ENCODE peak calls at places on chromosomes 5 and 9, in nine cellular contexts. One of them, this sample, is unnamed.
A peak's percentile ranks its signal among the peaks of the same experiment; 100 is the strongest.

GRCh38 chr9:126564716-126565115 is 49.0 kb upstream of the LMX1B start:
- DNase-seq in H1: no peak
- DNase-seq in sigmoid colon: no peak
- DNase-seq in SK-N-SH: peak; percentile 48
- DNase-seq in transverse colon: no peak
- DNase-seq in spleen: no peak
- DNase-seq in endothelial cell of umbilical vein: no peak
- DNase-seq in stomach: no peak
- DNase-seq in GM23338: peak; percentile 68
- DNase-seq in this sample: no peak

GRCh38 chr5:177437623-177438022 is 9.0 kb upstream of the PRR7 start:
- DNase-seq in H1: no peak
- DNase-seq in sigmoid colon: no peak
- DNase-seq in SK-N-SH: no peak
- DNase-seq in transverse colon: no peak
- DNase-seq in spleen: no peak
- DNase-seq in endothelial cell of umbilical vein: no peak
- DNase-seq in stomach: no peak
- DNase-seq in GM23338: no peak
- DNase-seq in this sample: no peak

GRCh38 chr5:91339053-91339710 is 43.9 kb downstream of the ARRDC3 start:
- DNase-seq in H1: peak; percentile 19
- DNase-seq in sigmoid colon: no peak
- DNase-seq in SK-N-SH: no peak
- DNase-seq in transverse colon: no peak
- DNase-seq in spleen: no peak
- DNase-seq in endothelial cell of umbilical vein: peak; percentile 54
- DNase-seq in stomach: no peak
- DNase-seq in GM23338: peak; percentile 52
- DNase-seq in this sample: no peak

GRCh38 chr9:85742630-85742928 is 825 bp upstream of the AGTPBP1 start:
- DNase-seq in H1: no peak
- DNase-seq in sigmoid colon: no peak
- DNase-seq in SK-N-SH: no peak
- DNase-seq in transverse colon: no peak
- DNase-seq in spleen: no peak
- DNase-seq in endothelial cell of umbilical vein: no peak
- DNase-seq in stomach: no peak
- DNase-seq in GM23338: no peak
- DNase-seq in this sample: no peak

GRCh38 chr9:132630116-132630515 is 39.7 kb downstream of the DDX31 start:
- DNase-seq in H1: no peak
- DNase-seq in sigmoid colon: no peak
- DNase-seq in SK-N-SH: no peak
- DNase-seq in transverse colon: no peak
- DNase-seq in spleen: no peak
- DNase-seq in endothelial cell of umbilical vein: no peak
- DNase-seq in stomach: no peak
- DNase-seq in GM23338: no peak
- DNase-seq in this sample: no peak

GRCh38 chr5:133844836-133845235 is 123.6 kb downstream of the C5orf15 start:
- DNase-seq in H1: no peak
- DNase-seq in sigmoid colon: no peak
- DNase-seq in SK-N-SH: no peak
- DNase-seq in transverse colon: no peak
- DNase-seq in spleen: no peak
- DNase-seq in endothelial cell of umbilical vein: no peak
- DNase-seq in stomach: no peak
- DNase-seq in GM23338: no peak
- DNase-seq in this sample: no peak

GRCh38 chr5:169548315-169548714 is 35.3 kb upstream of the SPDL1 start:
- DNase-seq in H1: no peak
- DNase-seq in sigmoid colon: no peak
- DNase-seq in SK-N-SH: peak; percentile 35
- DNase-seq in transverse colon: no peak
- DNase-seq in spleen: no peak
- DNase-seq in endothelial cell of umbilical vein: peak; percentile 57
- DNase-seq in stomach: no peak
- DNase-seq in GM23338: peak; percentile 55
- DNase-seq in this sample: no peak

GRCh38 chr5:65742565-65743231 is 20.7 kb downstream of the NLN start:
- DNase-seq in H1: no peak
- DNase-seq in sigmoid colon: no peak
- DNase-seq in SK-N-SH: peak; percentile 51
- DNase-seq in transverse colon: no peak
- DNase-seq in spleen: no peak
- DNase-seq in endothelial cell of umbilical vein: peak; percentile 74
- DNase-seq in stomach: no peak
- DNase-seq in GM23338: peak; percentile 44
- DNase-seq in this sample: no peak

GRCh38 chr5:155303134-155303533 is 289.6 kb downstream of the KIF4B start:
- DNase-seq in H1: no peak
- DNase-seq in sigmoid colon: no peak
- DNase-seq in SK-N-SH: no peak
- DNase-seq in transverse colon: no peak
- DNase-seq in spleen: no peak
- DNase-seq in endothelial cell of umbilical vein: no peak
- DNase-seq in stomach: no peak
- DNase-seq in GM23338: no peak
- DNase-seq in this sample: no peak

GRCh38 chr5:118290204-118290603 is 698.1 kb downstream of the DTWD2 start:
- DNase-seq in H1: no peak
- DNase-seq in sigmoid colon: no peak
- DNase-seq in SK-N-SH: no peak
- DNase-seq in transverse colon: no peak
- DNase-seq in spleen: no peak
- DNase-seq in endothelial cell of umbilical vein: no peak
- DNase-seq in stomach: no peak
- DNase-seq in GM23338: no peak
- DNase-seq in this sample: no peak

GRCh38 chr5:74660146-74660545 is 19.6 kb upstream of the ENC1 start:
- DNase-seq in H1: no peak
- DNase-seq in sigmoid colon: no peak
- DNase-seq in SK-N-SH: no peak
- DNase-seq in transverse colon: no peak
- DNase-seq in spleen: no peak
- DNase-seq in endothelial cell of umbilical vein: no peak
- DNase-seq in stomach: no peak
- DNase-seq in GM23338: no peak
- DNase-seq in this sample: no peak

GRCh38 chr5:140109050-140109817 is 4.7 kb upstream of the PURA start:
- DNase-seq in H1: no peak
- DNase-seq in sigmoid colon: no peak
- DNase-seq in SK-N-SH: no peak
- DNase-seq in transverse colon: no peak
- DNase-seq in spleen: peak; percentile 73
- DNase-seq in endothelial cell of umbilical vein: no peak
- DNase-seq in stomach: no peak
- DNase-seq in GM23338: peak; percentile 46
- DNase-seq in this sample: no peak

GRCh38 chr5:73673161-73673591 is 47.2 kb downstream of the ARHGEF28 start:
- DNase-seq in H1: no peak
- DNase-seq in sigmoid colon: no peak
- DNase-seq in SK-N-SH: no peak
- DNase-seq in transverse colon: no peak
- DNase-seq in spleen: no peak
- DNase-seq in endothelial cell of umbilical vein: peak; percentile 91
- DNase-seq in stomach: no peak
- DNase-seq in GM23338: no peak
- DNase-seq in this sample: no peak

GRCh38 chr9:6502399-6502798 is 89.4 kb downstream of the UHRF2 start:
- DNase-seq in H1: no peak
- DNase-seq in sigmoid colon: no peak
- DNase-seq in SK-N-SH: no peak
- DNase-seq in transverse colon: no peak
- DNase-seq in spleen: no peak
- DNase-seq in endothelial cell of umbilical vein: no peak
- DNase-seq in stomach: no peak
- DNase-seq in GM23338: no peak
- DNase-seq in this sample: no peak

GRCh38 chr5:139911425-139912120 is 116.0 kb downstream of the PSD2 start:
- DNase-seq in H1: no peak
- DNase-seq in sigmoid colon: peak; percentile 43
- DNase-seq in SK-N-SH: no peak
- DNase-seq in transverse colon: no peak
- DNase-seq in spleen: peak; percentile 64
- DNase-seq in endothelial cell of umbilical vein: no peak
- DNase-seq in stomach: no peak
- DNase-seq in GM23338: no peak
- DNase-seq in this sample: no peak

GRCh38 chr5:157352756-157353340 is 86.9 kb downstream of the CYFIP2 start:
- DNase-seq in H1: no peak
- DNase-seq in sigmoid colon: no peak
- DNase-seq in SK-N-SH: no peak
- DNase-seq in transverse colon: no peak
- DNase-seq in spleen: no peak
- DNase-seq in endothelial cell of umbilical vein: no peak
- DNase-seq in stomach: no peak
- DNase-seq in GM23338: no peak
- DNase-seq in this sample: no peak

GRCh38 chr9:71628247-71628646 is 140.1 kb downstream of the CEMIP2 start:
- DNase-seq in H1: no peak
- DNase-seq in sigmoid colon: no peak
- DNase-seq in SK-N-SH: no peak
- DNase-seq in transverse colon: no peak
- DNase-seq in spleen: no peak
- DNase-seq in endothelial cell of umbilical vein: no peak
- DNase-seq in stomach: no peak
- DNase-seq in GM23338: peak; percentile 36
- DNase-seq in this sample: no peak
- TF ChIP-seq CTCF in H1: peak; percentile 49
- TF ChIP-seq CTCF in sigmoid colon: no peak
- TF ChIP-seq CTCF in SK-N-SH: peak; percentile 42
- TF ChIP-seq CTCF in transverse colon: peak; percentile 15
- TF ChIP-seq CTCF in spleen: no peak
- TF ChIP-seq CTCF in endothelial cell of umbilical vein: no peak
- TF ChIP-seq CTCF in stomach: no peak
- TF ChIP-seq CTCF in GM23338: peak; percentile 73
- TF ChIP-seq CTCF in this sample: no peak

DNA sequence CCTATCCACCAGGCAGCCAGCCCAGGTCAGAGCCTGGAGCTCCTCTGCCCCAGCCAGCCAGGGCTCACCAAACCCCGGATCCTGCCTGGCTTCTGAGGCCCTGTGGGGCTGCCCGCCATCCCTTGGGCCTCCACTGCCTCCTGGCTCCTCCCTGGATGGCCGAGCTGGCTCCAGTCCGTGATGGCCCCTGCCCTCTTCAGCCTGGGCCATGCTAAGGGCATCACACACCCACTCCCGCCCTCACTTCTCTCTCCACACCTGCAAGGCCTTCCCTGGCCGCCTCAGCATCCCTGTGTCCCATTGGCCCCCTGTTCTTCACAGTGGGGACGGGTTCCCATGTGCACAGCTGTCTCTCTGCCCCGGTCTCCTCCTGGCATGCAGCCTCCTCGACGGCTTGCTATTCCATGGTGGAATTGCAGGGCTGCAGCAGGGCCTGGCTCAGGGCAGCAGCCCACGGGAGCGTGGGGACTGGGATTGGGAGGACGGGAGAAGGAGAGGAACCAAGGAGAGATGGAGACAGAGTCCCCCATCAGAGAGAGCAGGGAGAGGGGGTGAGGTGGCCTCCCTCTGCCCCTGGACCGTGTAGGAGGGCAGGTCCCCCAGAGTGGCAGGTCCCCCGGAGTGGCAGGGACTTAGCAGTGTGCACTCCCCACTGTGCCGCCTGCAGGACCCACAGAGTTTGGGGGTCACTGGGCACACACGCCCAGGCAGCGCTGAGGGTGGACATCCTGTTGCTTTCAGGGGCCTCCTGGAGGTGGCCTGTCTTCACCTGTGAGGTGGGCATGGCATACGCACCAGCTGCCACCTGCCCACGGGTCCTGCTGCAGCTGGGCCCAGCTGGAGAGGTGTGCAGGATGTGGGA is 16.7 kb upstream of the RNU6ATAC start:
- DNase-seq in H1: no peak
- DNase-seq in sigmoid colon: peak; percentile 57
- DNase-seq in SK-N-SH: no peak
- DNase-seq in transverse colon: no peak
- DNase-seq in spleen: peak; percentile 68
- DNase-seq in endothelial cell of umbilical vein: no peak
- DNase-seq in stomach: no peak
- DNase-seq in GM23338: no peak
- DNase-seq in this sample: peak; percentile 59
- TF ChIP-seq POLR2AphosphoS5 in H1: no peak
- TF ChIP-seq POLR2AphosphoS5 in sigmoid colon: no peak
- TF ChIP-seq POLR2AphosphoS5 in SK-N-SH: no peak
- TF ChIP-seq POLR2AphosphoS5 in transverse colon: no peak
- TF ChIP-seq POLR2AphosphoS5 in spleen: no peak
- TF ChIP-seq POLR2AphosphoS5 in endothelial cell of umbilical vein: no peak
- TF ChIP-seq POLR2AphosphoS5 in stomach: no peak
- TF ChIP-seq POLR2AphosphoS5 in GM23338: no peak
- TF ChIP-seq POLR2AphosphoS5 in this sample: no peak

DNA sequence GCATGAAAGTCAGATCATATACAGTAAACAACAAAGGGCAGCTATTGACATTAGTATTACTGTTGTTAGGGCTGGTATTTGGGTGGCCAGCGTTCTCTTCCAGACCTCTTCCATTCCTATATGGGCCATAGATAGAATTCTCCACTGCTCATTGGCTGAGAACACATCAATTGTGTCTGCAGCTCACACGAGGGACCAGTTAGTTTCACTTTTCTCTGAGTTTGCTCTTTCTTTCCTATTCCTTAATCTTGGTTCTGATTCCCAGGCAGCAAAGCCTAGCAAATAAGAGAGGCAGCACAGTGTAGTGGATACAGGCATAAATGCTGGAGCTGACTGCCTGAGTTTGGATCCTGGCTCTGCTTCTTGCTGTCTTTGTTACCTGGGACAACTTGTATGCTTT is 476.4 kb downstream of the SPOCK1 start:
- DNase-seq in H1: no peak
- DNase-seq in sigmoid colon: no peak
- DNase-seq in SK-N-SH: no peak
- DNase-seq in transverse colon: no peak
- DNase-seq in spleen: no peak
- DNase-seq in endothelial cell of umbilical vein: peak; percentile 20
- DNase-seq in stomach: no peak
- DNase-seq in GM23338: no peak
- DNase-seq in this sample: no peak
- TF ChIP-seq CTCF in H1: no peak
- TF ChIP-seq CTCF in sigmoid colon: no peak
- TF ChIP-seq CTCF in SK-N-SH: no peak
- TF ChIP-seq CTCF in transverse colon: no peak
- TF ChIP-seq CTCF in spleen: no peak
- TF ChIP-seq CTCF in endothelial cell of umbilical vein: no peak
- TF ChIP-seq CTCF in stomach: no peak
- TF ChIP-seq CTCF in GM23338: no peak
- TF ChIP-seq CTCF in this sample: no peak

DNA sequence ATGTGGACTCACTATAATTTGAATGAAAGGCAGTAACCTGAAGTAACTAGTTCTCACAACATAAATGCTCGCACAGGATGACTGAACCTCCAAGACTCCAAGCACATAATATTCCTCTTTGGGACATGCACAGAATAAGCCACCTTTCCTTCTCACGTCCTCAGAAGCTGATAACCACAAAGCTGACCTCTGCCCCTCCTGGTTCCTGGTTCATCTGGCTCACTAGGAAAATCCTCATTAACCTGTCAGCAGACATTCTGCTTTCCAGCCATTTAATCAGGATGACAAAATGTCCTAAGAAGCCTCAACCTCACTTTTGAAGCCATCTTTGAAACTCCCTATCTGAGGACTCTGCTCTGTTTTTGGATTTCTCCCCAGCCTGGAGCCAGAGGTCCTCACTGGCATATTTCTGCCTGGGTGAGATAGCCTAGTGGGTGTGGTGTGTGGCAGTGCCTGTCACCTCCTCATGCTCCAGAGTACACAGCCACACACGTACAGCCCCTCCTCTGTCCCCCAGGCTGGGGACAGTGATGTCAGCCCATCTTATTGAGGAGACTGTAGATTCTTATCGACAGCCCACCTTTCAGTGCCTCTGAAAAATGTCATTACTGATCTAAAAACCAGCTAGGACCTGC is 10.3 kb downstream of the ANKH start:
- DNase-seq in H1: no peak
- DNase-seq in sigmoid colon: no peak
- DNase-seq in SK-N-SH: no peak
- DNase-seq in transverse colon: peak; percentile 25
- DNase-seq in spleen: no peak
- DNase-seq in endothelial cell of umbilical vein: no peak
- DNase-seq in stomach: no peak
- DNase-seq in GM23338: no peak
- DNase-seq in this sample: no peak
- TF ChIP-seq POLR2AphosphoS5 in H1: no peak
- TF ChIP-seq POLR2AphosphoS5 in sigmoid colon: no peak
- TF ChIP-seq POLR2AphosphoS5 in SK-N-SH: no peak
- TF ChIP-seq POLR2AphosphoS5 in transverse colon: no peak
- TF ChIP-seq POLR2AphosphoS5 in spleen: no peak
- TF ChIP-seq POLR2AphosphoS5 in endothelial cell of umbilical vein: no peak
- TF ChIP-seq POLR2AphosphoS5 in stomach: no peak
- TF ChIP-seq POLR2AphosphoS5 in GM23338: no peak
- TF ChIP-seq POLR2AphosphoS5 in this sample: no peak

This sample was measured in upper lobe of left lung.